ENCODE peak calls at places on chromosomes 16 and 17, in eight cellular contexts. S, V, A, M, H, Z, D and F are unnamed samples.

GRCh38 chr17:74361613-74362391 is at the start of gene BTBD17:
- DNase-seq in S (peak), V (no peak), A (peak), M (peak), H (no peak), Z (peak), D (peak), F (peak)

GRCh38 chr17:62882878-62883277 is 74.8 kb upstream of the MARCHF10 start:
- DNase-seq in S (no peak), V (no peak), A (no peak), M (no peak), H (no peak), Z (no peak), D (no peak), F (no peak)

GRCh38 chr16:57644383-57645014 is 16.1 kb downstream of the ADGRG1 start:
- DNase-seq in S (no peak), V (no peak), A (no peak), M (no peak), H (no peak), Z (no peak), D (no peak), F (no peak)

GRCh38 chr16:3756113-3756512 is 38.8 kb upstream of the TRAP1 start:
- DNase-seq in S (no peak), V (no peak), A (no peak), M (no peak), H (no peak), Z (no peak), D (no peak), F (no peak)

GRCh38 chr16:11310634-11310977 is 29.5 kb upstream of the PRM1 start:
- DNase-seq in S (no peak), V (no peak), A (no peak), M (no peak), H (no peak), Z (no peak), D (no peak), F (no peak)

GRCh38 chr17:76379646-76380376 is 4.6 kb upstream of the SPHK1 start:
- DNase-seq in S (no peak), V (no peak), A (no peak), M (no peak), H (no peak), Z (no peak), D (no peak), F (no peak)

GRCh38 chr17:48592097-48592496 is 1.5 kb downstream of the HOXB5 start:
- DNase-seq in S (no peak), V (no peak), A (no peak), M (no peak), H (no peak), Z (no peak), D (no peak), F (no peak)

GRCh38 chr17:56785396-56785795 is 48.3 kb downstream of the C17orf67 start:
- DNase-seq in S (no peak), V (no peak), A (no peak), M (no peak), H (no peak), Z (no peak), D (no peak), F (no peak)

GRCh38 chr17:32285770-32286517 is 20.3 kb downstream of the RHBDL3 start:
- DNase-seq in S (no peak), V (no peak), A (no peak), M (no peak), H (no peak), Z (no peak), D (no peak), F (no peak)

GRCh38 chr17:44781553-44782348 is 23.0 kb downstream of the ADAM11 start:
- DNase-seq in S (no peak), V (no peak), A (no peak), M (peak), H (no peak), Z (no peak), D (no peak), F (peak)

GRCh38 chr17:68963958-68964357 is 8.8 kb upstream of the ABCA8 start:
- DNase-seq in S (no peak), V (no peak), A (no peak), M (no peak), H (no peak), Z (no peak), D (no peak), F (no peak)

GRCh38 chr16:3498988-3499387 is 1.8 kb upstream of the CLUAP1 start:
- DNase-seq in S (no peak), V (no peak), A (no peak), M (no peak), H (no peak), Z (no peak), D (no peak), F (no peak)

GRCh38 chr17:951388-952132 is 28.0 kb downstream of the NXN start:
- DNase-seq in S (no peak), V (no peak), A (no peak), M (no peak), H (no peak), Z (no peak), D (no peak), F (peak)

GRCh38 chr17:42421479-42422332 is 1.4 kb downstream of the CAVIN1 start:
- DNase-seq in S (no peak), V (no peak), A (no peak), M (no peak), H (no peak), Z (no peak), D (peak), F (peak)

GRCh38 chr17:68195667-68196393 is 52.0 kb upstream of the AMZ2 start:
- DNase-seq in S (no peak), V (no peak), A (no peak), M (no peak), H (no peak), Z (no peak), D (no peak), F (no peak)

GRCh38 chr16:46583036-46583435 is 38.1 kb downstream of the SHCBP1 start:
- DNase-seq in S (no peak), V (no peak), A (no peak), M (no peak), H (no peak), Z (no peak), D (no peak), F (no peak)

GRCh38 chr16:55706739-55707487 is 51.1 kb downstream of the SLC6A2 start:
- DNase-seq in S (no peak), V (no peak), A (no peak), M (no peak), H (no peak), Z (no peak), D (no peak), F (no peak)

GRCh38 chr16:1275791-1276579 is 20.1 kb downstream of the TPSD1 start:
- DNase-seq in S (no peak), V (no peak), A (no peak), M (no peak), H (no peak), Z (no peak), D (no peak), F (no peak)

GRCh38 chr17:48555616-48556533 is 11.0 kb upstream of the HOXB2 start:
- DNase-seq in S (no peak), V (no peak), A (no peak), M (no peak), H (no peak), Z (peak), D (no peak), F (no peak)

GRCh38 chr17:48555183-48555615 is 10.3 kb upstream of the HOXB2 start:
- DNase-seq in S (no peak), V (no peak), A (no peak), M (no peak), H (no peak), Z (peak), D (no peak), F (peak)

GRCh38 chr16:86214326-86215232 is 295.7 kb upstream of the FOXF1 start:
- DNase-seq in S (no peak), V (no peak), A (no peak), M (peak), H (no peak), Z (no peak), D (no peak), F (peak)

GRCh38 chr17:37792787-37793186 is 47.9 kb upstream of the HNF1B start:
- DNase-seq in S (no peak), V (no peak), A (no peak), M (no peak), H (no peak), Z (no peak), D (no peak), F (no peak)

GRCh38 chr17:57567278-57567677 is 177.8 kb downstream of the CCDC182 start:
- DNase-seq in S (no peak), V (no peak), A (no peak), M (peak), H (no peak), Z (peak), D (no peak), F (no peak)

GRCh38 chr16:85391769-85392583 is 221.1 kb upstream of the GSE1 start:
- DNase-seq in S (no peak), V (no peak), A (peak), M (no peak), H (no peak), Z (no peak), D (no peak), F (no peak)

GRCh38 chr16:83615553-83615952 is 192.2 kb upstream of the HSBP1 start:
- DNase-seq in S (no peak), V (no peak), A (no peak), M (no peak), H (no peak), Z (no peak), D (no peak), F (no peak)

GRCh38 chr16:54273566-54273965 is 13.0 kb downstream of the IRX3 start:
- DNase-seq in S (no peak), V (no peak), A (no peak), M (no peak), H (no peak), Z (no peak), D (no peak), F (no peak)

GRCh38 chr17:47725446-47726109 is 7.5 kb upstream of the TBX21 start:
- DNase-seq in S (no peak), V (no peak), A (no peak), M (no peak), H (no peak), Z (no peak), D (no peak), F (no peak)

GRCh38 chr17:36629252-36629847 is 28.0 kb downstream of the MRM1 start:
- DNase-seq in S (peak), V (peak), A (peak), M (peak), H (peak), Z (peak), D (peak), F (peak)

GRCh38 chr17:53101706-53102105 is 721.0 kb upstream of the KIF2B start:
- DNase-seq in S (no peak), V (no peak), A (no peak), M (no peak), H (no peak), Z (no peak), D (no peak), F (no peak)

GRCh38 chr17:3917391-3917931 is 1.2 kb upstream of the P2RX1 start:
- DNase-seq in S (no peak), V (no peak), A (peak), M (peak), H (no peak), Z (no peak), D (peak), F (no peak)

GRCh38 chr17:48751172-48751571 is 22.6 kb upstream of the HOXB13 start:
- DNase-seq in S (no peak), V (no peak), A (no peak), M (no peak), H (no peak), Z (no peak), D (no peak), F (no peak)

GRCh38 chr17:77832180-77832560 is 126.3 kb upstream of the TNRC6C start:
- DNase-seq in S (no peak), V (no peak), A (no peak), M (no peak), H (no peak), Z (no peak), D (no peak), F (no peak)

GRCh38 chr16:4052096-4052495 is 64.1 kb downstream of the ADCY9 start:
- DNase-seq in S (no peak), V (no peak), A (no peak), M (no peak), H (no peak), Z (no peak), D (no peak), F (no peak)